ENCODE peak calls at places on chromosomes 5 and 9, in nine cellular contexts. One of them, this sample, is unnamed.
A peak's percentile ranks its signal among the peaks of the same experiment; 100 is the strongest.

GRCh38 chr5:173890195-173890951 is 2.2 kb downstream of the CPEB4 start:
- DNase-seq in colonic mucosa: no peak
- DNase-seq in BE2C: peak; percentile 66
- DNase-seq in foreskin fibroblast: no peak
- DNase-seq in cardiac fibroblast: peak; percentile 51
- DNase-seq in A549: no peak
- DNase-seq in uterus: peak; percentile 34
- DNase-seq in lower leg skin: no peak
- DNase-seq in WERI-Rb-1: peak; percentile 29
- DNase-seq in this sample: no peak

GRCh38 chr5:61809651-61810050 is 477.6 kb downstream of the ZSWIM6 start:
- DNase-seq in BE2C: no peak
- DNase-seq in uterus: no peak
- DNase-seq in colonic mucosa: no peak
- DNase-seq in A549: no peak
- DNase-seq in WERI-Rb-1: no peak
- DNase-seq in lower leg skin: no peak
- DNase-seq in foreskin fibroblast: no peak
- DNase-seq in cardiac fibroblast: no peak
- DNase-seq in this sample: no peak

GRCh38 chr5:173237821-173238220 is 2.8 kb upstream of the NKX2-5 start:
- DNase-seq in BE2C: no peak
- DNase-seq in A549: no peak
- DNase-seq in cardiac fibroblast: no peak
- DNase-seq in lower leg skin: no peak
- DNase-seq in uterus: no peak
- DNase-seq in colonic mucosa: no peak
- DNase-seq in WERI-Rb-1: no peak
- DNase-seq in foreskin fibroblast: no peak
- DNase-seq in this sample: no peak

GRCh38 chr5:133428072-133428660 is 184.2 kb downstream of the FSTL4 start:
- DNase-seq in WERI-Rb-1: no peak
- DNase-seq in BE2C: no peak
- DNase-seq in foreskin fibroblast: no peak
- DNase-seq in A549: no peak
- DNase-seq in colonic mucosa: no peak
- DNase-seq in cardiac fibroblast: no peak
- DNase-seq in lower leg skin: peak; percentile 42
- DNase-seq in uterus: no peak
- DNase-seq in this sample: no peak

GRCh38 chr9:93826209-93826608 is 128.9 kb downstream of the BARX1 start:
- DNase-seq in colonic mucosa: peak; percentile 52
- DNase-seq in BE2C: no peak
- DNase-seq in foreskin fibroblast: no peak
- DNase-seq in lower leg skin: peak; percentile 56
- DNase-seq in uterus: no peak
- DNase-seq in cardiac fibroblast: no peak
- DNase-seq in A549: no peak
- DNase-seq in WERI-Rb-1: peak; percentile 7
- DNase-seq in this sample: no peak

GRCh38 chr9:133600747-133601146 is 8.4 kb downstream of the FAM163B start:
- DNase-seq in uterus: no peak
- DNase-seq in cardiac fibroblast: no peak
- DNase-seq in colonic mucosa: no peak
- DNase-seq in WERI-Rb-1: no peak
- DNase-seq in BE2C: no peak
- DNase-seq in foreskin fibroblast: no peak
- DNase-seq in A549: no peak
- DNase-seq in lower leg skin: no peak
- DNase-seq in this sample: no peak

GRCh38 chr5:58407042-58407709 is 52.7 kb downstream of the PLK2 start:
- DNase-seq in foreskin fibroblast: peak; percentile 69
- DNase-seq in lower leg skin: no peak
- DNase-seq in A549: peak; percentile 21
- DNase-seq in colonic mucosa: no peak
- DNase-seq in uterus: no peak
- DNase-seq in BE2C: no peak
- DNase-seq in cardiac fibroblast: peak; percentile 25
- DNase-seq in WERI-Rb-1: no peak
- DNase-seq in this sample: no peak

GRCh38 chr9:21904371-21904770 is 89.8 kb downstream of the CDKN2A start:
- DNase-seq in WERI-Rb-1: no peak
- DNase-seq in A549: no peak
- DNase-seq in cardiac fibroblast: no peak
- DNase-seq in foreskin fibroblast: peak; percentile 31
- DNase-seq in colonic mucosa: no peak
- DNase-seq in BE2C: no peak
- DNase-seq in lower leg skin: no peak
- DNase-seq in uterus: no peak
- DNase-seq in this sample: no peak

GRCh38 chr5:89988998-89989690 is 420.4 kb downstream of the CETN3 start:
- DNase-seq in BE2C: no peak
- DNase-seq in WERI-Rb-1: no peak
- DNase-seq in uterus: no peak
- DNase-seq in cardiac fibroblast: peak; percentile 86
- DNase-seq in lower leg skin: no peak
- DNase-seq in colonic mucosa: no peak
- DNase-seq in foreskin fibroblast: no peak
- DNase-seq in A549: no peak
- DNase-seq in this sample: no peak

GRCh38 chr5:148790545-148791333 is 35.7 kb upstream of the ADRB2 start:
- DNase-seq in cardiac fibroblast: no peak
- DNase-seq in colonic mucosa: no peak
- DNase-seq in uterus: no peak
- DNase-seq in WERI-Rb-1: no peak
- DNase-seq in lower leg skin: no peak
- DNase-seq in A549: no peak
- DNase-seq in foreskin fibroblast: no peak
- DNase-seq in BE2C: no peak
- DNase-seq in this sample: no peak

GRCh38 chr5:72106922-72107873 is at the start of gene MAP1B:
- DNase-seq in A549: peak; percentile 67
- DNase-seq in BE2C: peak; percentile 91
- DNase-seq in uterus: peak; percentile 67
- DNase-seq in colonic mucosa: peak; percentile 19
- DNase-seq in foreskin fibroblast: peak; percentile 55
- DNase-seq in cardiac fibroblast: peak; percentile 75
- DNase-seq in lower leg skin: peak; percentile 91
- DNase-seq in WERI-Rb-1: peak; percentile 92
- DNase-seq in this sample: peak; percentile 66

GRCh38 chr5:67648201-67648671 is 451.6 kb upstream of the CD180 start:
- DNase-seq in foreskin fibroblast: peak; percentile 83
- DNase-seq in BE2C: no peak
- DNase-seq in lower leg skin: peak; percentile 94
- DNase-seq in uterus: peak; percentile 91
- DNase-seq in A549: no peak
- DNase-seq in WERI-Rb-1: no peak
- DNase-seq in cardiac fibroblast: peak; percentile 95
- DNase-seq in colonic mucosa: peak; percentile 40
- DNase-seq in this sample: no peak

GRCh38 chr5:170633235-170634041 is 129.6 kb downstream of the KCNIP1 start:
- DNase-seq in lower leg skin: peak; percentile 93
- DNase-seq in cardiac fibroblast: peak; percentile 94
- DNase-seq in BE2C: no peak
- DNase-seq in colonic mucosa: peak; percentile 32
- DNase-seq in WERI-Rb-1: peak; percentile 24
- DNase-seq in A549: peak; percentile 77
- DNase-seq in foreskin fibroblast: peak; percentile 71
- DNase-seq in uterus: peak; percentile 85
- DNase-seq in this sample: no peak

GRCh38 chr9:122320346-122320995 is 50.4 kb upstream of the PTGS1 start:
- DNase-seq in BE2C: no peak
- DNase-seq in foreskin fibroblast: no peak
- DNase-seq in lower leg skin: no peak
- DNase-seq in cardiac fibroblast: no peak
- DNase-seq in colonic mucosa: no peak
- DNase-seq in WERI-Rb-1: no peak
- DNase-seq in A549: no peak
- DNase-seq in uterus: no peak
- DNase-seq in this sample: no peak

GRCh38 chr9:34457266-34458012 is 931 bp downstream of the FAM219A start:
- DNase-seq in A549: peak; percentile 69
- DNase-seq in uterus: peak; percentile 80
- DNase-seq in cardiac fibroblast: peak; percentile 71
- DNase-seq in WERI-Rb-1: peak; percentile 79
- DNase-seq in BE2C: peak; percentile 88
- DNase-seq in colonic mucosa: peak; percentile 62
- DNase-seq in foreskin fibroblast: peak; percentile 70
- DNase-seq in lower leg skin: peak; percentile 92
- DNase-seq in this sample: peak; percentile 28

GRCh38 chr5:75588666-75589065 is 22.6 kb upstream of the ANKDD1B start:
- DNase-seq in cardiac fibroblast: peak; percentile 56
- DNase-seq in BE2C: no peak
- DNase-seq in WERI-Rb-1: peak; percentile 31
- DNase-seq in foreskin fibroblast: no peak
- DNase-seq in colonic mucosa: no peak
- DNase-seq in A549: no peak
- DNase-seq in lower leg skin: no peak
- DNase-seq in uterus: no peak
- DNase-seq in this sample: no peak

DNA sequence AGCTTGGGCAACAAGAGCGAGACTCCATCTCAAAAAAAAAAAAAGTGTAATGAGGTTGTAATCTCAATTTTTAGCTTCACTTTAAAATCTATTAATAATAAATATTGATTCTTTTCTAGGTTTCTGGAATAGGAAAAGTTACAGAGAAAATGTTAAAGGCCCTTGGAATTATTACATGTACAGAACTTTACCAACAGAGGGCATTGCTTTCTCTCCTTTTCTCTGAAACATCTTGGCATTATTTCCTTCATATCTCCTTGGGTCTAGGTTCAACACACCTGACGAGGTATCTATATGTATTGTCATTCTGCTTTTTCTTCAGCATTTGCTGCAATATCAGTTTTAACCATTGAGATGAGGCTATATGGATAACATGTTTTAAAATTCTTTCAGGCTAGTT is 26.6 kb upstream of the ANKDD1B start:
- DNase-seq in lower leg skin: no peak
- DNase-seq in cardiac fibroblast: no peak
- DNase-seq in BE2C: no peak
- DNase-seq in WERI-Rb-1: no peak
- DNase-seq in colonic mucosa: no peak
- DNase-seq in A549: no peak
- DNase-seq in foreskin fibroblast: no peak
- DNase-seq in uterus: no peak
- DNase-seq in this sample: no peak
- TF ChIP-seq CTCF in lower leg skin: no peak
- TF ChIP-seq CTCF in cardiac fibroblast: peak; percentile 33
- TF ChIP-seq CTCF in BE2C: peak; percentile 25
- TF ChIP-seq CTCF in WERI-Rb-1: peak; percentile 24
- TF ChIP-seq CTCF in colonic mucosa: no peak
- TF ChIP-seq CTCF in A549: peak; percentile 27
- TF ChIP-seq CTCF in foreskin fibroblast: peak; percentile 14
- TF ChIP-seq CTCF in uterus: no peak
- TF ChIP-seq CTCF in this sample: no peak

GRCh38 chr9:7237473-7238243 is 479.9 kb downstream of the KDM4C start:
- DNase-seq in colonic mucosa: no peak
- DNase-seq in BE2C: no peak
- DNase-seq in lower leg skin: no peak
- DNase-seq in cardiac fibroblast: peak; percentile 74
- DNase-seq in WERI-Rb-1: no peak
- DNase-seq in foreskin fibroblast: no peak
- DNase-seq in A549: no peak
- DNase-seq in uterus: no peak
- DNase-seq in this sample: no peak

GRCh38 chr9:7233516-7233915 is 475.7 kb downstream of the KDM4C start:
- DNase-seq in lower leg skin: no peak
- DNase-seq in foreskin fibroblast: no peak
- DNase-seq in uterus: no peak
- DNase-seq in BE2C: no peak
- DNase-seq in A549: no peak
- DNase-seq in colonic mucosa: no peak
- DNase-seq in WERI-Rb-1: no peak
- DNase-seq in cardiac fibroblast: no peak
- DNase-seq in this sample: no peak

GRCh38 chr9:7238244-7238637 is 480.5 kb downstream of the KDM4C start:
- DNase-seq in uterus: no peak
- DNase-seq in foreskin fibroblast: no peak
- DNase-seq in cardiac fibroblast: no peak
- DNase-seq in WERI-Rb-1: no peak
- DNase-seq in lower leg skin: no peak
- DNase-seq in A549: no peak
- DNase-seq in BE2C: no peak
- DNase-seq in colonic mucosa: no peak
- DNase-seq in this sample: no peak

GRCh38 chr9:7236186-7236585 is 478.4 kb downstream of the KDM4C start:
- DNase-seq in lower leg skin: no peak
- DNase-seq in foreskin fibroblast: no peak
- DNase-seq in colonic mucosa: no peak
- DNase-seq in uterus: no peak
- DNase-seq in cardiac fibroblast: no peak
- DNase-seq in WERI-Rb-1: no peak
- DNase-seq in A549: no peak
- DNase-seq in BE2C: no peak
- DNase-seq in this sample: no peak

GRCh38 chr9:7234144-7234543 is 476.4 kb downstream of the KDM4C start:
- DNase-seq in foreskin fibroblast: no peak
- DNase-seq in A549: peak; percentile 29
- DNase-seq in uterus: no peak
- DNase-seq in BE2C: peak; percentile 32
- DNase-seq in colonic mucosa: no peak
- DNase-seq in WERI-Rb-1: peak; percentile 32
- DNase-seq in lower leg skin: no peak
- DNase-seq in cardiac fibroblast: peak; percentile 53
- DNase-seq in this sample: no peak
- TF ChIP-seq CTCF in foreskin fibroblast: peak; percentile 59
- TF ChIP-seq CTCF in A549: peak; percentile 47
- TF ChIP-seq CTCF in uterus: no peak
- TF ChIP-seq CTCF in BE2C: peak; percentile 58
- TF ChIP-seq CTCF in colonic mucosa: no peak
- TF ChIP-seq CTCF in WERI-Rb-1: peak; percentile 42
- TF ChIP-seq CTCF in lower leg skin: no peak
- TF ChIP-seq CTCF in cardiac fibroblast: peak; percentile 72
- TF ChIP-seq CTCF in this sample: peak; percentile 66

GRCh38 chr5:7827602-7828001 is 23.3 kb downstream of the CFAP90 start:
- DNase-seq in uterus: peak; percentile 37
- DNase-seq in WERI-Rb-1: no peak
- DNase-seq in foreskin fibroblast: no peak
- DNase-seq in BE2C: no peak
- DNase-seq in lower leg skin: no peak
- DNase-seq in A549: no peak
- DNase-seq in cardiac fibroblast: no peak
- DNase-seq in colonic mucosa: no peak
- DNase-seq in this sample: no peak
- TF ChIP-seq CTCF in uterus: peak; percentile 45
- TF ChIP-seq CTCF in WERI-Rb-1: no peak
- TF ChIP-seq CTCF in foreskin fibroblast: peak; percentile 15
- TF ChIP-seq CTCF in BE2C: peak; percentile 34
- TF ChIP-seq CTCF in lower leg skin: no peak
- TF ChIP-seq CTCF in A549: no peak
- TF ChIP-seq CTCF in cardiac fibroblast: no peak
- TF ChIP-seq CTCF in colonic mucosa: no peak
- TF ChIP-seq CTCF in this sample: no peak

DNA sequence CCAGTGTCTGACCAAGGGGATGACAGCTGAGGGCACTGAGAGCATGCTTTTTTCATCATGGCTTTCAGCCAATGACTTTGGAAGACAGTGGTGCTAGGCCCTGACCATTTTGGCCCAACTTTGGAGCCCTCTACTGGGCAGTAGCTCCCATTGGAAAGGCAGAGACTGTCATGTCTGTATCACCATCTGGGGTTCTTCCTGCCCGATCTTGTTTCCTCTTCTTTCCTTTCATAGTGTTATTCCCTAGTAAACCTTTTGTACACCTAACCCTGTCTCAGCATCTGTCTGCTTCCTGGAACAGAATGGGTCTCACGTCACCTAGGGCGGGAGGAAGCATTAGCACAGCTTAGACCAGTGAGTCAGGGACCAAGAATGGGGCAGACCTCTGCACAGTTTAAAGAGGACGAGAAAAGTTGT is 97.4 kb upstream of the MAST4 start:
- DNase-seq in cardiac fibroblast: peak; percentile 65
- DNase-seq in uterus: no peak
- DNase-seq in BE2C: peak; percentile 61
- DNase-seq in A549: no peak
- DNase-seq in lower leg skin: no peak
- DNase-seq in colonic mucosa: no peak
- DNase-seq in foreskin fibroblast: no peak
- DNase-seq in WERI-Rb-1: peak; percentile 32
- DNase-seq in this sample: no peak
- TF ChIP-seq CTCF in cardiac fibroblast: peak; percentile 63
- TF ChIP-seq CTCF in uterus: no peak
- TF ChIP-seq CTCF in BE2C: peak; percentile 79
- TF ChIP-seq CTCF in A549: no peak
- TF ChIP-seq CTCF in lower leg skin: no peak
- TF ChIP-seq CTCF in colonic mucosa: no peak
- TF ChIP-seq CTCF in foreskin fibroblast: no peak
- TF ChIP-seq CTCF in WERI-Rb-1: peak; percentile 69
- TF ChIP-seq CTCF in this sample: no peak